ENCODE peak calls at places on chromosomes 4 and X, in eight cellular contexts. L is mucosa of descending colon; A is esophagus squamous epithelium; X is naive thymus-derived CD4-positive, alpha-beta T cell; Q is aorta; Y is prostate gland; Z is testis; V is tibial nerve. H is an unnamed sample. For H3K9me3, the result is how much of the 10 kb centered on the place peaks cover.

GRCh38 chr4:15936495-15936894 is 2.0 kb downstream of the FGFBP1 start:
- DNase-seq in L (peak), V (no peak), Z (no peak), Q (no peak), Y (no peak), A (no peak), X (no peak), H (no peak)

GRCh38 chrX:72201836-72202536 is 20.4 kb downstream of the PIN4 start:
- DNase-seq in A (no peak), X (no peak), Z (no peak), Q (no peak), V (no peak), Y (no peak), L (no peak), H (peak)

GRCh38 chr4:138972956-138973819 is 42.4 kb upstream of the NOCT start:
- DNase-seq in Y (no peak), Z (no peak), A (no peak), V (no peak), L (no peak), X (no peak), Q (no peak), H (no peak)

GRCh38 chr4:53644607-53645006 is 53.3 kb upstream of the LNX1 start:
- DNase-seq in Z (no peak), V (no peak), Q (no peak), A (no peak), Y (peak), L (peak), X (no peak), H (no peak)

GRCh38 chr4:41299486-41299885 is 42.8 kb downstream of the UCHL1 start:
- DNase-seq in Z (no peak), Q (no peak), X (no peak), A (no peak), L (no peak), V (no peak), Y (no peak), H (no peak)

GRCh38 chr4:168167714-168168284 is 75.5 kb downstream of the ANXA10 start:
- DNase-seq in X (no peak), A (no peak), V (no peak), Z (no peak), Y (no peak), L (no peak), Q (no peak), H (no peak)

GRCh38 chrX:153818571-153819397 is 11.6 kb downstream of the PDZD4 start:
- DNase-seq in L (no peak), Z (no peak), Q (no peak), V (no peak), X (peak), Y (no peak), A (no peak), H (no peak)

GRCh38 chr4:151408630-151409469 is at the start of gene FHIP1A:
- DNase-seq in Q (peak), L (peak), Z (peak), A (peak), X (peak), Y (peak), V (peak), H (peak)

GRCh38 chr4:85909851-85910250 is 434.9 kb downstream of the ARHGAP24 start:
- DNase-seq in V (no peak), L (peak), Z (no peak), Q (no peak), X (no peak), Y (no peak), A (no peak), H (no peak)

GRCh38 chr4:57442834-57443291 is 332.7 kb upstream of the IGFBP7 start:
- DNase-seq in Z (peak), A (no peak), Y (peak), X (no peak), L (no peak), Q (no peak), V (peak), H (no peak)

GRCh38 chr4:15065516-15065915 is 63.2 kb downstream of the CPEB2 start:
- DNase-seq in V (no peak), Y (no peak), Z (no peak), Q (no peak), X (no peak), L (no peak), A (no peak), H (no peak)

GRCh38 chr4:153114771-153115321 is 89.4 kb upstream of the TRIM2 start:
- DNase-seq in Q (peak), L (no peak), Z (no peak), A (no peak), Y (no peak), X (peak), V (no peak), H (no peak)

GRCh38 chrX:149004936-149005335 is 500.2 kb downstream of the IDS start:
- DNase-seq in L (no peak), A (no peak), Y (no peak), Z (no peak), V (no peak), X (no peak), Q (no peak), H (no peak)

GRCh38 chr4:149604827-149605226 is 210.8 kb downstream of the IQCM start:
- DNase-seq in Z (no peak), Y (no peak), L (no peak), V (no peak), Q (no peak), A (no peak), X (no peak), H (no peak)

GRCh38 chr4:139642364-139642763 is 23.3 kb upstream of the MGST2 start:
- DNase-seq in X (no peak), A (no peak), Z (no peak), L (no peak), V (no peak), Y (no peak), Q (no peak), H (no peak)

GRCh38 chrX:133215747-133216146 is 2.4 kb downstream of the TFDP3 start:
- DNase-seq in Y (no peak), Z (peak), L (no peak), A (no peak), V (no peak), X (no peak), Q (no peak), H (no peak)

GRCh38 chr4:74480267-74480666 is 35.3 kb downstream of the AREG start:
- DNase-seq in Q (no peak), Z (no peak), X (no peak), L (no peak), A (no peak), Y (no peak), V (no peak), H (no peak)

GRCh38 chrX:9878141-9878875 is 88.8 kb upstream of the CLDN34 start:
- DNase-seq in Q (no peak), V (no peak), X (no peak), L (no peak), Y (no peak), A (no peak), Z (no peak), H (no peak)

GRCh38 chrX:38861489-38861888 is 60.2 kb downstream of the MID1IP1 start:
- DNase-seq in A (no peak), V (peak), X (no peak), Y (no peak), Q (no peak), Z (no peak), L (no peak), H (no peak)

GRCh38 chr4:111813565-111814140 is 331.6 kb upstream of the FAM241A start:
- DNase-seq in L (no peak), Q (no peak), A (no peak), X (no peak), Z (no peak), Y (no peak), V (no peak), H (no peak)

GRCh38 chr4:133808151-133808550 is 393.4 kb downstream of the PABPC4L start:
- DNase-seq in V (no peak), X (no peak), Y (no peak), Q (no peak), L (no peak), A (no peak), Z (no peak), H (no peak)

GRCh38 chrX:118383120-118383519 is 37.2 kb downstream of the WDR44 start:
- DNase-seq in X (no peak), V (no peak), Z (no peak), Y (no peak), A (no peak), Q (no peak), L (no peak), H (no peak)

GRCh38 chrX:92224406-92224805 is 445.2 kb downstream of the PCDH11X start:
- DNase-seq in Z (no peak), X (no peak), A (no peak), L (no peak), Y (no peak), V (no peak), Q (no peak), H (no peak)

DNA sequence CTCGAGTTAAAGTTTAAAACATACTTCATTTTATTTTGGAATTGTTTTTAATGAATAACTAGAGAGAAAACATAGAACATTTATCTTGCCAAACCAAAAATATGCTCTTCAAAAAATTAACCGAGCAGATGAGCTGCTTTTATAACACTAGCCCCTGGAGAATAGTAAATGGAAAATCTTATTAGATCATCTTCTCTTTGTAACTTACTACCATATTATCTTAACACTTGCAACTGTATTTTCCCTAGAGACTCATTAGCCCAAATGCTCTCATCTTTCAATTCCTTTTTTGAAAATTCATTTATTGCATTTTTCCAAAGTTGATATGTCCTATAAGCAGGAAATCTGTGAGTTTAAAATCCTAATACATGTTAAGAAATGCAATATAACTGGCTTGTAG is 143.3 kb downstream of the CAMK2D start:
- DNase-seq in Q (no peak), Z (no peak), X (no peak), V (no peak), L (no peak), A (no peak), Y (no peak), H (no peak)
- H3K4me3 ChIP-seq in Q (no peak), Z (no peak), X (no peak), V (no peak), L (no peak), A (no peak), Y (no peak), H (no peak)

DNA sequence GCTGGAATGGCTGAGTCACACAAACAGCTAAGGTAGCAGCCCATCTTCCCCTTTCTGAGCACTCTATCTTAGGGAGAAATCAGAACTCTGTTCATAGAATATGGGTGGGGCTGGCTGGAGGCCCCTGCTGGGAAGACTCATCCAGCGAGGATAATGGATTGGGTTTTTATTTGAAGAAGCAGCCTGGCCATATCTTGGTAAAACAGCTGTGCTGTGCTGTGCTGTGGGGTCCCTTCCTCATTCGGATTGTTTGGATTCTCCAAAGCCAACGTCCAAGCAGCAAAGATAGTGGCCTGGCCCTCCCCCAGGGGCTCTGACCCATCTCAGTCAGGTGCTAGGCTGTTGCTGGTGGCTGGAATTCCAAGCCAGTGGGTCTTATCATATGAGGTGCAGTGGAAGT is 63.8 kb downstream of the ZNF718 start:
- DNase-seq in Z (no peak), A (no peak), X (no peak), Y (no peak), V (no peak), L (no peak), Q (no peak), H (no peak)
- H3K9me3 ChIP-seq in Z (under half), A (under half), X (half or more), Y (under half), V (under half), L (half or more), Q (under half), H (under half)

GRCh38 chr4:186606593-186606992 is 51.2 kb upstream of the MTNR1A start:
- DNase-seq in Z (no peak), A (no peak), Q (no peak), L (no peak), Y (no peak), V (no peak), X (no peak), H (no peak)
- H3K4me3 ChIP-seq in Z (no peak), A (no peak), Q (no peak), L (no peak), Y (no peak), V (no peak), X (no peak), H (no peak)

DNA sequence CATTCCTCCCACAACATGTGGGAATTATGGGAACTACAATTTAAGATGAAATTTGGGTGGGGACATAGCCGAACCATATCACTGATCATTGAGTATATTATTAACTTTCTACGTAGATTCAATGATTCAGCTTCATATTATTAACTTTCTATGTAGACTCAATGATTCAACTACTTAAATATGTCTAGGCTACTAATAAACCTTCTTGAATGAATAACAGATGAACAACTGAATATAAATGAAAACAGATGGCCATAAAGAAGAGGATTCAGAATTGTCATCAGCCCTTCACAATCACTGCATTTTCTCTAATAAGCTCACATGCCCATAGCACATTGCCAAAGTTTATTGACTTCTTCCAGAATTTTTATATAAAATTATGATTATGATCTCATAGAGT is 57.0 kb downstream of the CEP44 start:
- DNase-seq in V (no peak), Y (no peak), L (no peak), Q (no peak), Z (no peak), X (no peak), A (no peak), H (no peak)
- H3K9me3 ChIP-seq in V (under half), Y (under half), L (under half), Q (under half), Z (under half), X (under half), A (under half), H (under half)

H was measured in AG04450.